ENCODE peak calls at places on chromosome 3, in four cellular contexts. One of them, this sample, is unnamed.

GRCh38 chr3:185200639-185201038 is 47.8 kb upstream of the C3orf70 start:
- DNase-seq in K562: peak
- DNase-seq in WTC11: no peak
- DNase-seq in GM12878: no peak
- DNase-seq in this sample: no peak

GRCh38 chr3:123414958-123415792 is 33.7 kb downstream of the ADCY5 start:
- DNase-seq in K562: no peak
- DNase-seq in WTC11: no peak
- DNase-seq in GM12878: no peak
- DNase-seq in this sample: no peak

GRCh38 chr3:132038198-132038825 is 3.5 kb upstream of the CPNE4 start:
- DNase-seq in K562: no peak
- DNase-seq in WTC11: no peak
- DNase-seq in GM12878: no peak
- DNase-seq in this sample: peak

GRCh38 chr3:146832815-146833458 is 227.8 kb upstream of the PLSCR5 start:
- DNase-seq in K562: no peak
- DNase-seq in WTC11: no peak
- DNase-seq in GM12878: no peak
- DNase-seq in this sample: no peak

GRCh38 chr3:194879991-194880939 is 194.6 kb downstream of the FAM43A start:
- DNase-seq in K562: no peak
- DNase-seq in WTC11: no peak
- DNase-seq in GM12878: no peak
- DNase-seq in this sample: no peak

GRCh38 chr3:32371466-32372212 is 20.0 kb upstream of the CMTM7 start:
- DNase-seq in K562: no peak
- DNase-seq in WTC11: no peak
- DNase-seq in GM12878: no peak
- DNase-seq in this sample: no peak

GRCh38 chr3:37962906-37963486 is 27.6 kb upstream of the VILL start:
- DNase-seq in K562: no peak
- DNase-seq in WTC11: no peak
- DNase-seq in GM12878: no peak
- DNase-seq in this sample: no peak

GRCh38 chr3:8769088-8769822 is at the start of gene OXTR:
- DNase-seq in K562: peak
- DNase-seq in WTC11: peak
- DNase-seq in GM12878: no peak
- DNase-seq in this sample: peak

GRCh38 chr3:159102001-159102400 is 300.1 kb downstream of the MFSD1 start:
- DNase-seq in K562: no peak
- DNase-seq in WTC11: no peak
- DNase-seq in GM12878: no peak
- DNase-seq in this sample: no peak

GRCh38 chr3:13229291-13229949 is 156.2 kb upstream of the IQSEC1 start:
- DNase-seq in K562: peak
- DNase-seq in WTC11: peak
- DNase-seq in GM12878: peak
- DNase-seq in this sample: peak

GRCh38 chr3:67819447-67819846 is 165.0 kb upstream of the SUCLG2 start:
- DNase-seq in K562: no peak
- DNase-seq in WTC11: no peak
- DNase-seq in GM12878: no peak
- DNase-seq in this sample: no peak

GRCh38 chr3:52146811-52147210 is 7.4 kb downstream of the POC1A start:
- DNase-seq in K562: no peak
- DNase-seq in WTC11: no peak
- DNase-seq in GM12878: no peak
- DNase-seq in this sample: no peak

GRCh38 chr3:28575748-28576589 is 227.3 kb upstream of the AZI2 start:
- DNase-seq in K562: no peak
- DNase-seq in WTC11: peak
- DNase-seq in GM12878: no peak
- DNase-seq in this sample: no peak

GRCh38 chr3:99651561-99651960 is 13.2 kb downstream of the COL8A1 start:
- DNase-seq in K562: no peak
- DNase-seq in WTC11: no peak
- DNase-seq in GM12878: no peak
- DNase-seq in this sample: no peak

DNA sequence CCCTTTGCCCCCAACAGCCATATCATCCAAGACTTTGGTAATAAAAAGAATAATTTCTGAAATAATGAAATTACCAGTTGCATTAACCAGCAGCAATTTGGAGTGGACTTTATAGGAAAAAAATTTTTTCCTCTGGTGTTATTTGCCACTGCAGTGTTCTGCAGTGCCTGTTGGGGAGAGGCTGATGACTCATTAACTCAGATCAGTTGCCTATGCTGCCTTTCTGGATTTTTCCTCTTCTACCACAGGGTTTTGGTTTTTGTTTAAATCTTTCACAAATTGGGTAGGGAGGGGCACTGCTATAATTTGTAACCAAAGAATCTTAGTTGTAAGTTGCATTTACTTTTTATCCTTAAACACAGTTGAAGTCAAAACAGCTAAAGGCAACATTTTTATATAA is 22.7 kb downstream of the ATP6V1A start:
- DNase-seq in K562: peak
- DNase-seq in WTC11: no peak
- DNase-seq in GM12878: no peak
- DNase-seq in this sample: peak
- TF ChIP-seq NR2C2 in K562: no peak
- TF ChIP-seq NR2C2 in WTC11: no peak
- TF ChIP-seq NR2C2 in GM12878: no peak
- TF ChIP-seq NR2C2 in this sample: no peak

GRCh38 chr3:171384101-171384891 is 75.9 kb downstream of the TNIK start:
- DNase-seq in K562: no peak
- DNase-seq in WTC11: no peak
- DNase-seq in GM12878: no peak
- DNase-seq in this sample: no peak
- TF ChIP-seq NR2C2 in K562: no peak
- TF ChIP-seq NR2C2 in WTC11: no peak
- TF ChIP-seq NR2C2 in GM12878: no peak
- TF ChIP-seq NR2C2 in this sample: no peak

DNA sequence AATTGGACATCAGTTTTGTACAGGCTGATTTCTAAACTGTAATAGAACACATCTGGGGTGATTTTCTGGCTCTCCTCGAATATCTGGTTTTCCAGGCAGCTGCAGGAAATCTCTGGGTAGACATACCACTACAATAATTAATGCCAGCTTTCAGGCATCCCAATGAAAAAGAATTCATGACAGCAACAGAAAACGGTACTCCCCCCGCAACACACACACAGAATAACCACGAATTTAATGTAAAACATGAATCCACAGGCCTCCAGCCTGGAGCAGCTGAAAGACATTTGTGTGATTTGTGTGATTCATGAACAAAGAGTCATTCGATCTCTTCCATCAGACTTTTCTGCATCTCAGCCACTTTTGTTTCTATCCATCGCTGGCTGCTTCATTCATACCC is 262.2 kb downstream of the MAGI1 start:
- DNase-seq in K562: no peak
- DNase-seq in WTC11: no peak
- DNase-seq in GM12878: no peak
- DNase-seq in this sample: no peak
- TF ChIP-seq NR2C2 in K562: no peak
- TF ChIP-seq NR2C2 in WTC11: no peak
- TF ChIP-seq NR2C2 in GM12878: no peak
- TF ChIP-seq NR2C2 in this sample: no peak

DNA sequence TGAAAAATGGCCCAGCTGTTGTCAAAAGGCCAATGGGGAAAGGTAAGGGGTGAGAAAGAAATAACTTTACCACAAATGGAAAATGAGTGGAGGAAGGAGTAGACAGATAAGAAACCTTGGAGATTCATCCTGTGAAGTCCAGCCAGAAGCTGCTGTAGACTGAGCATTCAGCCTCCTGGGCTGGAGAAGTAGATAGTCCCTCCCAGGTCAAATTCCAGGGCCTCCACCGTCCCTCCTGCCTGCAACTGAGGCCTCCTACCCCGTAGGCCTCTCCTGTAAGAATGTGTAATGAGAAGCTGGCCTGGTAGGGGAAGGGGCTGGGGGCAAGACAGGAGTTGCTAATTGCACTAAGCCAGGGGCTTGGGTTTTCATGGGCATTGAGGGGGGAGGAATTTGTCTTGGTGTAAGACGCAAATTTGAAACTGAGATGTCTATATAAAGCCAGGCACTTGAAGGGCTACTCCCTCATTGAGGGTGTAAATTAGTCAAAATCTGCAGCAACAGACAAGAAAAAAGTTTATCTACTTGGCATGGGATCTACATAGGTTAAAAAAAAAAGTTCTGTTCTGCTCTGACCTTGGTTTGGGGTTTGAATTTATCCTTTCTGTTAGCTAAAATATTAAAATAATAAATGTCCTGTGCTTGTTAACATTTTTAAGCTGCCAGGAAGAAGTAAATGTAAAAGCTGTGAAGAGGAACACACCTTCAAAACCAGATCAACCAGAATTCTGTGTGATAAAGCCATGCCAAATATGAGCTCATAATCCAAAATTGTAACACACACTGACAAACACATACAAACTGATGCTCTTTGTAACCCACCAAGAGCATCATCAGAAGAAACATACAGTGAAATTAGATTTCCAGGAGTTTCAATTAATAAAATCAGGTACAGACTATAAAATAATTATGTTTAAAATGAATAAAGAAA is 1.7 kb upstream of the RBP2 start:
- DNase-seq in K562: no peak
- DNase-seq in WTC11: no peak
- DNase-seq in GM12878: no peak
- DNase-seq in this sample: no peak
- TF ChIP-seq NR2C2 in K562: no peak
- TF ChIP-seq NR2C2 in WTC11: no peak
- TF ChIP-seq NR2C2 in GM12878: no peak
- TF ChIP-seq NR2C2 in this sample: no peak

This sample was measured in HepG2.